ENCODE peak calls at places on chromosomes 6 and 20, in five cellular contexts. S is GM03348; K is cardiac muscle cell; H is posterior vena cava; W is CD4-positive, alpha-beta T cell. R is an unnamed sample.

GRCh38 chr6:159008656-159009288 is 8.8 kb upstream of the RSPH3 start:
- DNase-seq in S (peak; percentile 55), K (peak; percentile 49), H (no peak), W (no peak), R (no peak)

GRCh38 chr6:21199246-21199645 is 394.3 kb upstream of the SOX4 start:
- DNase-seq in S (no peak), K (no peak), H (no peak), W (no peak), R (no peak)

GRCh38 chr6:116562614-116563013 is 8.7 kb upstream of the RWDD1 start:
- DNase-seq in S (no peak), K (peak; percentile 9), H (no peak), W (no peak), R (no peak)

GRCh38 chr6:143745160-143746133 is 67.7 kb downstream of the PHACTR2 start:
- DNase-seq in S (peak; percentile 29), K (peak; percentile 57), H (no peak), W (no peak), R (peak; percentile 52)

GRCh38 chr20:1624811-1625690 is 5.2 kb upstream of the SIRPB1 start:
- DNase-seq in S (peak; percentile 0), K (no peak), H (no peak), W (no peak), R (no peak)

GRCh38 chr6:133701633-133702331 is 187.1 kb upstream of the TCF21 start:
- DNase-seq in S (no peak), K (peak; percentile 7), H (no peak), W (no peak), R (no peak)

GRCh38 chr6:4208158-4208557 is 72.8 kb upstream of the ECI2 start:
- DNase-seq in S (no peak), K (peak; percentile 37), H (no peak), W (no peak), R (no peak)

GRCh38 chr6:220736-221475 is 71.4 kb upstream of the DUSP22 start:
- DNase-seq in S (peak; percentile 30), K (no peak), H (no peak), W (no peak), R (no peak)

GRCh38 chr6:126548301-126548700 is 208.4 kb downstream of the CENPW start:
- DNase-seq in S (peak; percentile 5), K (no peak), H (no peak), W (no peak), R (no peak)

GRCh38 chr6:13288969-13289391 is 39.4 kb downstream of the TBC1D7 start:
- DNase-seq in S (no peak), K (no peak), H (no peak), W (no peak), R (no peak)

GRCh38 chr6:155157101-155157500 is 106.7 kb upstream of the CLDN20 start:
- DNase-seq in S (no peak), K (no peak), H (no peak), W (no peak), R (no peak)

GRCh38 chr6:42013134-42013516 is 37.2 kb upstream of the TAF8 start:
- DNase-seq in S (no peak), K (no peak), H (no peak), W (no peak), R (no peak)

GRCh38 chr6:158996863-158997262 is 3.1 kb downstream of the RSPH3 start:
- DNase-seq in S (no peak), K (no peak), H (no peak), W (no peak), R (no peak)